ENCODE peak calls at places on chromosomes 1 and 21, in four cellular contexts. V is left ventricle myocardium inferior; D is CD8-positive, alpha-beta memory T cell; R is Peyer's patch. K is an unnamed sample. For H3K9me3, the result is how much of the 10 kb centered on the place peaks cover.

GRCh38 chr1:103788377-103788776 is 38.7 kb downstream of the AMY1C start:
- DNase-seq in V (no peak), D (no peak), R (no peak), K (no peak)

GRCh38 chr1:182146286-182146685 is 84.8 kb upstream of the ZNF648 start:
- DNase-seq in V (no peak), D (no peak), R (no peak), K (no peak)

GRCh38 chr1:173190101-173190895 is 16.8 kb downstream of the TNFSF4 start:
- DNase-seq in V (peak), D (no peak), R (no peak), K (peak)

GRCh38 chr21:40990366-40990765 is 143.4 kb upstream of the DSCAM start:
- DNase-seq in V (no peak), D (no peak), R (no peak), K (no peak)

GRCh38 chr1:174191255-174191906 is 32.1 kb downstream of the RABGAP1L start:
- DNase-seq in V (no peak), D (no peak), R (no peak), K (no peak)

GRCh38 chr1:156319664-156320063 is 18.4 kb downstream of the CCT3 start:
- DNase-seq in V (no peak), D (no peak), R (no peak), K (no peak)

GRCh38 chr1:44276006-44276405 is 62.7 kb downstream of the DMAP1 start:
- DNase-seq in V (no peak), D (no peak), R (no peak), K (no peak)

GRCh38 chr1:25204797-25205441 is 27.4 kb downstream of the SYF2 start:
- DNase-seq in V (no peak), D (peak), R (no peak), K (peak)

GRCh38 chr1:172815740-172816139 is 156.8 kb downstream of the FASLG start:
- DNase-seq in V (no peak), D (no peak), R (no peak), K (no peak)

GRCh38 chr1:59298710-59299346 is 1.9 kb downstream of the FGGY start:
- DNase-seq in V (no peak), D (no peak), R (no peak), K (no peak)

GRCh38 chr1:96688737-96689136 is 32.8 kb upstream of the PTBP2 start:
- DNase-seq in V (no peak), D (no peak), R (no peak), K (no peak)

GRCh38 chr1:43286115-43286514 is 734 bp upstream of the C1orf210 start:
- DNase-seq in V (no peak), D (no peak), R (no peak), K (peak)

GRCh38 chr21:42532466-42533181 is 19.0 kb downstream of the SLC37A1 start:
- DNase-seq in V (peak), D (no peak), R (peak), K (peak)

GRCh38 chr1:204468766-204469302 is 25.8 kb downstream of the PIK3C2B start:
- DNase-seq in V (no peak), D (no peak), R (no peak), K (no peak)
- H3K9me3 ChIP-seq in V (under half), D (under half), R (under half), K (under half)

GRCh38 chr1:73105755-73106154 is 823.4 kb upstream of the NEGR1 start:
- DNase-seq in V (no peak), D (no peak), R (no peak), K (no peak)
- H3K9me3 ChIP-seq in V (under half), D (under half), R (under half), K (under half)

DNA sequence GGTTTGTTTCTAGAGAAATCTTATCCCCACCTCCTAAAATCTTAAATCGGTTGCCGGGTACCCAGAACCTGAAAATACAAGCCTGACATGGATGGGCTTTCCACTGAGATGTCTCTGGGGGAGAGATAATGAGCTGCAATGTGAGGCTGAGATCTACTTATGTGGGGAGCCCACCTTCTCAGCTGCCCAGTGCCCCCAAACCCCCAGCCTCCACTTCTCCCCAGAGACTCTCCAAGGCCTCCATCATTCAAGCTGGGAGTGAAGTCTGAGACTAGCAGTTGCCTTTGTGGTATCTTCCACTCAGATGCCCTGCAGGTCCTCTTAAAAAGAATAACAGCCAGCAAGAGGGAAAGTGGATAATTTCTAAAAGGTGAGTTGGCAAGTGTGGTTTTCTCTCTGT is 11.7 kb upstream of the ACTRT2 start:
- DNase-seq in V (no peak), D (no peak), R (no peak), K (no peak)
- H3K9me3 ChIP-seq in V (under half), D (under half), R (under half), K (under half)

DNA sequence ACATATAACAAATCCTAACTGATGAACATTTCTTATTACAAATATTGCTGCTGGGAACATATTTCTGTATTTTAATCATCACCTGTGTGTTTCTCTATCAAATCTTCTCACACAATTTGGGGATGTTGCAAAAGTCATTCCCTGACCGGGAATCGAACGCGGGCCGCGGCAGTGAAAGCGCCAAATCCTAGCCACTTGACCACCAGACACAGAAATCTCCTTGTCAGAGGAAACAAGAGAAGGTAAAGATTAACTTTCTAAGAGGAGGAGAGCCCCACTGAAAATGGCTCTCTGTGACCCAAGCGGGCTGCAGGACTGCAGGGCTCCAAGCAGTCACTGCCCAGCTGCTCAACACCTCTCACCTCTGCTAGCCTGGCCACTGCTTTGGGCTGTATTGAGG is 304.9 kb downstream of the FAM72C start:
- DNase-seq in V (no peak), D (no peak), R (no peak), K (no peak)
- H3K9me3 ChIP-seq in V (under half), D (under half), R (under half), K (under half)

GRCh38 chr1:98205291-98206017 is 284.6 kb upstream of the DPYD start:
- DNase-seq in V (no peak), D (no peak), R (no peak), K (no peak)
- H3K9me3 ChIP-seq in V (under half), D (under half), R (under half), K (under half)

K was measured in aorta.